ENCODE peak calls at places on chromosomes 1 and 21, in six cellular contexts. Y is heart right ventricle, D is sigmoid colon, L is mucosa of gallbladder, W is cardiac fibroblast, T is ovary. F is an unnamed sample.
A peak's percentile ranks its signal among the peaks of the same experiment; 100 is the strongest.

GRCh38 chr1:23799570-23800395 is 771 bp downstream of the GALE start:
- DNase-seq in W (peak; percentile 82), D (no peak), Y (peak; percentile 52), T (peak; percentile 67), L (peak; percentile 88), F (no peak)

GRCh38 chr1:79375352-79375751 is 368.8 kb upstream of the ADGRL4 start:
- DNase-seq in D (no peak), W (no peak), Y (no peak), L (no peak), T (no peak), F (no peak)

GRCh38 chr1:56688522-56689026 is 43.5 kb downstream of the PRKAA2 start:
- DNase-seq in L (no peak), Y (no peak), D (no peak), W (peak; percentile 83), T (no peak), F (no peak)

GRCh38 chr1:200022239-200022804 is 5.2 kb upstream of the NR5A2 start:
- DNase-seq in Y (no peak), D (no peak), L (no peak), W (no peak), T (no peak), F (no peak)

GRCh38 chr1:196049407-196049806 is 558.8 kb downstream of the KCNT2 start:
- DNase-seq in W (no peak), T (no peak), Y (no peak), L (no peak), D (no peak), F (no peak)

GRCh38 chr1:15282810-15283474 is 35.9 kb downstream of the FHAD1 start:
- DNase-seq in L (no peak), T (no peak), W (no peak), Y (no peak), D (peak; percentile 88), F (no peak)

GRCh38 chr1:3032970-3033794 is 11.9 kb downstream of the ACTRT2 start:
- DNase-seq in L (no peak), T (no peak), W (no peak), D (peak; percentile 39), Y (no peak), F (peak; percentile 45)

GRCh38 chr21:28821276-28822063 is 171.2 kb downstream of the LTN1 start:
- DNase-seq in D (no peak), Y (no peak), W (no peak), L (no peak), T (no peak), F (no peak)

GRCh38 chr1:204871405-204872037 is 859 bp downstream of the NFASC start:
- DNase-seq in T (no peak), Y (no peak), L (no peak), W (no peak), D (peak; percentile 47), F (no peak)

GRCh38 chr1:32907435-32907834 is 6.2 kb upstream of the TMEM54 start:
- DNase-seq in W (peak; percentile 32), T (no peak), D (no peak), Y (no peak), L (no peak), F (no peak)

GRCh38 chr1:173666646-173667045 is 3.0 kb downstream of the ANKRD45 start:
- DNase-seq in W (peak; percentile 50), D (no peak), Y (no peak), T (no peak), L (no peak), F (no peak)